ENCODE peak calls at places on chromosomes 5 and 9, in six cellular contexts. K is adipocyte; Z is AG04450; V is D341Med; E is RPMI8226; R is CD4-positive, alpha-beta T cell. B is an unnamed sample.

GRCh38 chr9:133210202-133210532 is 1.1 kb upstream of the OBP2B start:
- DNase-seq in K (no peak), Z (no peak), V (no peak), E (no peak), R (no peak), B (no peak)

GRCh38 chr5:116939641-116940040 is 365.0 kb upstream of the SEMA6A start:
- DNase-seq in K (no peak), Z (no peak), V (no peak), E (no peak), R (no peak), B (no peak)

GRCh38 chr5:138922494-138922893 is 47.4 kb upstream of the LRRTM2 start:
- DNase-seq in K (no peak), Z (no peak), V (no peak), E (no peak), R (no peak), B (no peak)

GRCh38 chr5:176863041-176863764 is 35.9 kb downstream of the HK3 start:
- DNase-seq in K (no peak), Z (no peak), V (no peak), E (no peak), R (no peak), B (no peak)

GRCh38 chr9:6214451-6214850 is 1.2 kb upstream of the IL33 start:
- DNase-seq in K (peak; percentile 29), Z (no peak), V (no peak), E (no peak), R (no peak), B (no peak)

GRCh38 chr5:135194126-135194488 is 160.1 kb upstream of the PITX1 start:
- DNase-seq in K (no peak), Z (no peak), V (no peak), E (no peak), R (no peak), B (no peak)

GRCh38 chr5:170151105-170151831 is 45.6 kb downstream of the FOXI1 start:
- DNase-seq in K (peak; percentile 69), Z (no peak), V (no peak), E (peak; percentile 30), R (no peak), B (no peak)

GRCh38 chr9:74493512-74493911 is 3.6 kb upstream of the RORB start:
- DNase-seq in K (no peak), Z (no peak), V (no peak), E (no peak), R (no peak), B (no peak)

GRCh38 chr9:5593904-5594303 is 35.0 kb upstream of the RIC1 start:
- DNase-seq in K (no peak), Z (no peak), V (no peak), E (peak; percentile 69), R (no peak), B (no peak)

GRCh38 chr5:55303238-55303690 is 4.2 kb downstream of the DHX29 start:
- DNase-seq in K (peak; percentile 60), Z (peak; percentile 77), V (no peak), E (no peak), R (no peak), B (no peak)

GRCh38 chr9:128145951-128146351 is 3.3 kb upstream of the LCN2 start:
- DNase-seq in K (no peak), Z (no peak), V (no peak), E (no peak), R (no peak), B (no peak)

GRCh38 chr5:120740989-120741388 is 276.9 kb downstream of the PRR16 start:
- DNase-seq in K (no peak), Z (no peak), V (no peak), E (no peak), R (no peak), B (no peak)

GRCh38 chr5:38556599-38557308 is at the start of gene LIFR:
- DNase-seq in K (peak; percentile 92), Z (peak; percentile 50), V (peak; percentile 94), E (peak; percentile 42), R (peak; percentile 9), B (peak; percentile 90)

GRCh38 chr5:170429014-170429413 is 39.8 kb upstream of the KCNMB1 start:
- DNase-seq in K (peak; percentile 7), Z (no peak), V (no peak), E (peak; percentile 15), R (no peak), B (no peak)

GRCh38 chr9:136570916-136571315 is 25.1 kb upstream of the NOTCH1 start:
- DNase-seq in K (no peak), Z (no peak), V (no peak), E (no peak), R (no peak), B (no peak)

GRCh38 chr9:36486454-36486932 is 86.2 kb upstream of the MELK start:
- DNase-seq in K (peak; percentile 59), Z (no peak), V (no peak), E (peak; percentile 24), R (peak; percentile 11), B (peak; percentile 40)

GRCh38 chr5:149268928-149269557 is 2.6 kb upstream of the AFAP1L1 start:
- DNase-seq in K (peak; percentile 82), Z (no peak), V (peak; percentile 57), E (peak; percentile 62), R (no peak), B (peak; percentile 57)

GRCh38 chr5:168366124-168366523 is 74.7 kb downstream of the WWC1 start:
- DNase-seq in K (peak; percentile 24), Z (peak; percentile 63), V (no peak), E (no peak), R (no peak), B (no peak)

GRCh38 chr5:126814721-126815404 is 37.9 kb downstream of the LMNB1 start:
- DNase-seq in K (peak; percentile 48), Z (no peak), V (no peak), E (no peak), R (no peak), B (no peak)

GRCh38 chr5:89988998-89989690 is 420.4 kb downstream of the CETN3 start:
- DNase-seq in K (peak; percentile 56), Z (no peak), V (no peak), E (no peak), R (no peak), B (no peak)

B was measured in HuH-7.